ENCODE peak calls at places on chromosome 4, in five cellular contexts. L, C, A, V and Z are unnamed samples. For H3K9me3, the result is how much of the 10 kb centered on the place peaks cover.

GRCh38 chr4:40299704-40300336 is 35.3 kb upstream of the CHRNA9 start:
- DNase-seq in V (no peak), A (peak), C (peak), L (no peak), Z (no peak)

GRCh38 chr4:80434238-80434637 is 98.7 kb downstream of the CFAP299 start:
- DNase-seq in L (no peak), A (peak), C (no peak), V (no peak), Z (no peak)

GRCh38 chr4:13525606-13526281 is 18.6 kb downstream of the NKX3-2 start:
- DNase-seq in L (peak), C (no peak), A (no peak), V (no peak), Z (no peak)

GRCh38 chr4:142404191-142404611 is 441.9 kb downstream of the INPP4B start:
- DNase-seq in V (no peak), A (peak), C (no peak), L (no peak), Z (peak)

GRCh38 chr4:71814433-71814832 is 30.6 kb upstream of the GC start:
- DNase-seq in A (no peak), L (no peak), V (no peak), C (peak), Z (no peak)

GRCh38 chr4:38085394-38086150 is 125.4 kb downstream of the PTTG2 start:
- DNase-seq in V (no peak), L (no peak), C (no peak), A (no peak), Z (no peak)

GRCh38 chr4:84914686-84915395 is 51.6 kb downstream of the WDFY3 start:
- DNase-seq in V (no peak), L (no peak), C (no peak), A (no peak), Z (no peak)

GRCh38 chr4:124631760-124632159 is 80.8 kb downstream of the ANKRD50 start:
- DNase-seq in C (no peak), V (no peak), L (no peak), A (peak), Z (peak)

GRCh38 chr4:7382634-7383014 is 52.1 kb downstream of the PSAPL1 start:
- DNase-seq in V (no peak), C (peak), A (no peak), L (no peak), Z (no peak)

GRCh38 chr4:121786221-121786620 is 14.9 kb upstream of the EXOSC9 start:
- DNase-seq in C (no peak), A (no peak), V (no peak), L (no peak), Z (no peak)

GRCh38 chr4:77834403-77834802 is 15.2 kb upstream of the CNOT6L start:
- DNase-seq in C (no peak), V (no peak), A (no peak), L (no peak), Z (no peak)

GRCh38 chr4:151165205-151166000 is 66.0 kb downstream of the RPS3A start:
- DNase-seq in A (peak), L (no peak), V (no peak), C (no peak), Z (no peak)

GRCh38 chr4:121269001-121269400 is 104.9 kb upstream of the TNIP3 start:
- DNase-seq in V (no peak), A (no peak), C (no peak), L (no peak), Z (no peak)

GRCh38 chr4:123462007-123462406 is 65.4 kb downstream of the SPRY1 start:
- DNase-seq in C (no peak), A (no peak), L (no peak), V (no peak), Z (no peak)

GRCh38 chr4:183610613-183611012 is 48.4 kb downstream of the RWDD4 start:
- DNase-seq in V (no peak), A (no peak), L (no peak), C (no peak), Z (no peak)

GRCh38 chr4:8192748-8193738 is 6.0 kb upstream of the SH3TC1 start:
- DNase-seq in A (peak), C (no peak), L (no peak), V (no peak), Z (peak)

DNA sequence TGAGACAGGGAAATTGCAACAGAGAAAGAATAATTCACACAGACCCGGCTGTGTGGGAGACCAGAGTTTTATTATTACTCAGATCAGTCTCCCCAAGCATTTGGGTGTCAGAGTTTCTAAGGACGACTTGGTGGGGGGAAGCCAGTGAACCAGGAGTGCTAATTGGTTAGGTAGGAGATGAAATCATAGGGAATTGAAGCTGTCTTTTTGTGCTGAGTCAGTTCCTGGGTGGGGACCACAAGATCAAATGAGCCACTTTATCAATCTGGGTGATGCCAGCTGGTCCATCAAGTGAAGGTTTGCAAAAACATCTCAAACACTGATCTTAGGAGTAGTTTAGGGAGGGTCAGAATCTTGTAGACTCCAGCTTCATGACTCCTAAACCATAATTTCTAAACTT is 560.7 kb downstream of the ADGRL3 start:
- DNase-seq in L (no peak), V (no peak), C (no peak), A (no peak), Z (no peak)
- H3K9me3 ChIP-seq in L (under half), V (under half), C (under half), A (under half), Z (under half)

GRCh38 chr4:10092481-10093272 is 23.9 kb downstream of the WDR1 start:
- DNase-seq in A (peak), C (no peak), V (no peak), L (no peak), Z (no peak)
- H3K4me3 ChIP-seq in A (no peak), C (no peak), V (no peak), L (no peak), Z (no peak)

GRCh38 chr4:14641871-14642270 is 360.4 kb upstream of the CPEB2 start:
- DNase-seq in V (no peak), C (no peak), A (no peak), L (no peak), Z (no peak)
- H3K9me3 ChIP-seq in V (under half), C (under half), A (under half), L (under half), Z (under half)

GRCh38 chr4:140242357-140243284 is 88.6 kb upstream of the MAML3 start:
- DNase-seq in L (no peak), A (no peak), C (no peak), V (no peak), Z (no peak)
- H3K4me3 ChIP-seq in L (no peak), A (no peak), C (no peak), V (no peak), Z (no peak)

GRCh38 chr4:92252846-92253245 is 50.9 kb upstream of the GRID2 start:
- DNase-seq in L (no peak), V (no peak), A (no peak), C (no peak), Z (no peak)

GRCh38 chr4:92251711-92252110 is 52.1 kb upstream of the GRID2 start:
- DNase-seq in L (no peak), C (no peak), V (no peak), A (no peak), Z (no peak)

GRCh38 chr4:92246384-92246783 is 57.4 kb upstream of the GRID2 start:
- DNase-seq in V (no peak), A (no peak), C (no peak), L (no peak), Z (no peak)

GRCh38 chr4:92253550-92253949 is 50.2 kb upstream of the GRID2 start:
- DNase-seq in V (no peak), A (no peak), C (peak), L (no peak), Z (no peak)

GRCh38 chr4:92249541-92249940 is 54.2 kb upstream of the GRID2 start:
- DNase-seq in L (no peak), A (no peak), V (no peak), C (no peak), Z (no peak)
- H3K9me3 ChIP-seq in L (under half), A (under half), V (under half), C (under half), Z (under half)